ENCODE peak calls at places on chromosomes 11 and 22, in nine cellular contexts. G is BE2C; L is CD8-positive, alpha-beta T cell; J is psoas muscle; A is small intestine; P is cardiac fibroblast; B is GM23248; Q is lung; M is AG10803. D is an unnamed sample.

GRCh38 chr11:108618529-108618928 is 25.0 kb upstream of the EXPH5 start:
- DNase-seq in G (no peak), L (no peak), J (no peak), A (no peak), P (peak; percentile 33), B (peak; percentile 24), Q (no peak), M (peak; percentile 29), D (no peak)

GRCh38 chr11:24249921-24250320 is 246.9 kb upstream of the LUZP2 start:
- DNase-seq in G (no peak), L (no peak), J (no peak), A (no peak), P (no peak), B (no peak), Q (no peak), M (no peak), D (no peak)

GRCh38 chr11:113334183-113334582 is 19.8 kb downstream of the TTC12 start:
- DNase-seq in G (no peak), L (no peak), J (no peak), A (no peak), P (no peak), B (no peak), Q (no peak), M (no peak), D (no peak)

GRCh38 chr22:30869996-30870395 is 98.6 kb downstream of the MORC2 start:
- DNase-seq in G (no peak), L (no peak), J (no peak), A (no peak), P (no peak), B (no peak), Q (no peak), M (no peak), D (no peak)

GRCh38 chr11:83472328-83472727 is 186.2 kb upstream of the CCDC90B start:
- DNase-seq in G (no peak), L (no peak), J (no peak), A (no peak), P (no peak), B (no peak), Q (no peak), M (no peak), D (no peak)

GRCh38 chr11:120244476-120244875 is 4.5 kb downstream of the POU2F3 start:
- DNase-seq in G (no peak), L (no peak), J (no peak), A (no peak), P (peak; percentile 37), B (peak; percentile 70), Q (no peak), M (peak; percentile 7), D (no peak)

GRCh38 chr11:31419669-31420068 is 50.0 kb downstream of the DNAJC24 start:
- DNase-seq in G (no peak), L (no peak), J (no peak), A (no peak), P (no peak), B (no peak), Q (no peak), M (no peak), D (no peak)

GRCh38 chr22:28027453-28028448 is 108.7 kb upstream of the PITPNB start:
- DNase-seq in G (peak; percentile 88), L (no peak), J (peak; percentile 77), A (no peak), P (no peak), B (no peak), Q (no peak), M (no peak), D (peak; percentile 3)

GRCh38 chr11:113725411-113725810 is 19.3 kb upstream of the TMPRSS5 start:
- DNase-seq in G (no peak), L (no peak), J (no peak), A (no peak), P (no peak), B (peak; percentile 4), Q (no peak), M (no peak), D (no peak)

GRCh38 chr22:34454598-34454997 is 534.3 kb upstream of the LARGE1 start:
- DNase-seq in G (no peak), L (no peak), J (no peak), A (peak; percentile 2), P (no peak), B (no peak), Q (no peak), M (no peak), D (no peak)

GRCh38 chr11:98107736-98108135 is 913.0 kb upstream of the CNTN5 start:
- DNase-seq in G (peak; percentile 35), L (no peak), J (no peak), A (no peak), P (no peak), B (no peak), Q (no peak), M (no peak), D (no peak)

GRCh38 chr11:66100272-66101037 is 30.4 kb downstream of the PACS1 start:
- DNase-seq in G (peak; percentile 68), L (peak; percentile 52), J (peak; percentile 64), A (peak; percentile 75), P (no peak), B (no peak), Q (peak; percentile 64), M (no peak), D (no peak)

GRCh38 chr11:11279956-11280689 is 72.9 kb downstream of the CSNK2A3 start:
- DNase-seq in G (no peak), L (no peak), J (no peak), A (no peak), P (peak; percentile 3), B (peak; percentile 10), Q (no peak), M (no peak), D (no peak)

GRCh38 chr11:104968856-104969776 is 742 bp upstream of the CASP4 start:
- DNase-seq in G (peak; percentile 25), L (no peak), J (peak; percentile 55), A (peak; percentile 56), P (peak; percentile 64), B (peak; percentile 67), Q (no peak), M (peak; percentile 48), D (peak; percentile 59)

GRCh38 chr22:24105018-24105360 is 76.3 kb upstream of the SUSD2 start:
- DNase-seq in G (no peak), L (no peak), J (no peak), A (no peak), P (peak; percentile 34), B (peak; percentile 71), Q (no peak), M (peak; percentile 32), D (peak; percentile 41)

GRCh38 chr11:67449116-67449844 is 3.2 kb downstream of the GPR152 start:
- DNase-seq in G (no peak), L (no peak), J (no peak), A (no peak), P (no peak), B (no peak), Q (no peak), M (no peak), D (no peak)
- H3K4me3 ChIP-seq in G (no peak overlapping the region), L (no peak overlapping the region), J (no peak overlapping the region), A (no peak overlapping the region), P (no peak overlapping the region), B (no peak overlapping the region), Q (no peak overlapping the region), M (no peak overlapping the region), D (no peak overlapping the region)

GRCh38 chr11:72520815-72521214 is 86.5 kb upstream of the CLPB start:
- DNase-seq in G (no peak), L (no peak), J (no peak), A (no peak), P (no peak), B (no peak), Q (no peak), M (no peak), D (no peak)

GRCh38 chr11:72523991-72524390 is 89.7 kb upstream of the CLPB start:
- DNase-seq in G (no peak), L (no peak), J (no peak), A (no peak), P (peak; percentile 11), B (peak; percentile 53), Q (no peak), M (no peak), D (no peak)

GRCh38 chr11:72521672-72522071 is 87.3 kb upstream of the CLPB start:
- DNase-seq in G (no peak), L (no peak), J (no peak), A (no peak), P (no peak), B (no peak), Q (no peak), M (no peak), D (no peak)

GRCh38 chr11:72522186-72522585 is 87.9 kb upstream of the CLPB start:
- DNase-seq in G (no peak), L (no peak), J (no peak), A (no peak), P (no peak), B (no peak), Q (no peak), M (no peak), D (no peak)

GRCh38 chr11:72519220-72519881 is 85.0 kb upstream of the CLPB start:
- DNase-seq in G (peak; percentile 36), L (no peak), J (no peak), A (peak; percentile 18), P (peak; percentile 17), B (peak; percentile 62), Q (no peak), M (peak; percentile 29), D (peak; percentile 54)
- H3K4me3 ChIP-seq in G (no peak overlapping the region), L (peak overlapping the region; percentile 21), J (peak overlapping the region; percentile 53), A (no peak overlapping the region), P (no peak overlapping the region), B (peak overlapping the region; percentile 75), Q (no peak overlapping the region), M (peak overlapping the region; percentile 52), D (no peak overlapping the region)

DNA sequence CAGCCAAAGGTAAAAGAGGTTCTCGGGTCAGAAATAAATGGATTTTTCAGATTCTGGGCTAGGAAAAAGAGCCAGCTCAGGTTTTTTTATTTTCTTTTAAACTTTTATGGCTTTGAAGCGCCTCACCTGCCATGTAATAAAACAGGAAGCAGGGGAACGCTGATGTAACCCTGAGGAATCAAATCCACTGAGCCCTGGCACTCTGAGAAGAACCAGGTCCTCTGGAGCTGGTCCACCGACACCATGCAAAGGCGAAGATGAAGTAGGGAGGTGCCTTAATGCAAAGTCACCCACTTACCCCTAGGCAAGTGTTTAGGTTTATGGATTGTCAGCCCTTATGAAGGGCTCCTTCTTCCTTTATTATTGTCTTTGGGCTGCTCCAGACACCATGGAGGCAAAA is 1.6 kb downstream of the PAMR1 start:
- DNase-seq in G (no peak), L (no peak), J (no peak), A (no peak), P (no peak), B (no peak), Q (no peak), M (no peak), D (no peak)
- H3K4me3 ChIP-seq in G (no peak overlapping the region), L (no peak overlapping the region), J (no peak overlapping the region), A (no peak overlapping the region), P (peak overlapping the region; percentile 80), B (peak overlapping the region; percentile 82), Q (no peak overlapping the region), M (peak overlapping the region; percentile 87), D (no peak overlapping the region)

DNA sequence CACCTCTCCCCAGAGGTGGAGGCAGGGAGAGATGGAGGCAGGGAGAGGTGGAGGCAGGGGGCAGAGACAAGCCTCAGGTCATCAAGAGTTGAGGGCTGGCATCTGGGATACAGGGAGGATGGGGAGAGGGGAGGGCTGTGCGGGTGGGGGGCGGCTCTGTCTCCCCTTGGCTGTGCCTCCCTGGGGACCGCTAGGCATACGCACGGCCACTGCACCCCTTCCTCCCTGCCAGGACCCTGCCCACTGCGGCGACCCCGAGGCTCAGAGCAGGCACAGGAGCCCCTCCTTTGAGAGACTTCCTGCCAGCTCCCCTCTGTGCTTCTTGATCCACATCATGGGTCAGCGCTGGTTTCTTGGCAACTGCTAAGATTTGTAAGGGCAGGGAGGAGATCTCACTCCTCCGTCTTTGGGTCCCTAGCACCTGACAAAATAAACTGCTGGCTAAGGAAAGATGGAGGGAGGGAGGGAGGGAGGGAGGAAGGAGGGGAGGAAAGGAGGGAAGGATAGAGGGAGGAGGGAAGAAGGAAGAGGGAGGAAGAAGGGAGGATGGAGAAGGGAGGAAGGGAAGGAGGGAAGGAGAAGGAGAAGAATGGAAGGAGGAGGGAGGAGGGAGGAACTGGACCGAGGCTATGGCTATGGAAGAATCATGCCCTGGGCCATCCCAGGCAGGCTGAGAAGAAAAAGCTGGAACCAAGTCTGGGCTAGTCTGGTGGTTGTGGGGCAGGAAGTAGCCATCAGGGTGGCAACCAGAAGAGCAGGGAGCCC is 18.5 kb downstream of the PRR33 start:
- DNase-seq in G (no peak), L (no peak), J (peak; percentile 68), A (no peak), P (peak; percentile 52), B (peak; percentile 46), Q (no peak), M (no peak), D (no peak)
- H3K4me3 ChIP-seq in G (no peak overlapping the region), L (no peak overlapping the region), J (peak overlapping the region; percentile 38), A (no peak overlapping the region), P (no peak overlapping the region), B (no peak overlapping the region), Q (no peak overlapping the region), M (no peak overlapping the region), D (no peak overlapping the region)

D was measured in WERI-Rb-1.